ENCODE peak calls at places on chromosomes 4 and X, in eight cellular contexts. Q is K562, H is HFFc6, V is NCI-H1092 treated with DMSO at 0.1 percent for 48 hours, I is transverse colon, S is mucosa of descending colon, L is MM.1S, X is left colon. O is an unnamed sample.

GRCh38 chr4:64771149-64771548 is 361.9 kb upstream of the TECRL start:
- DNase-seq in I (no peak), V (no peak), Q (no peak), H (no peak), L (no peak), X (no peak), S (no peak), O (no peak)

GRCh38 chrX:40646489-40647306 is 663 bp downstream of the CXorf38 start:
- DNase-seq in I (peak; percentile 56), S (peak; percentile 72), V (no peak), Q (peak; percentile 54), X (peak; percentile 70), H (peak; percentile 35), L (peak; percentile 19), O (peak; percentile 2)

GRCh38 chrX:106917830-106918500 is 2.2 kb upstream of the CLDN2 start:
- DNase-seq in V (no peak), L (no peak), H (peak; percentile 34), X (no peak), Q (no peak), S (no peak), I (no peak), O (peak; percentile 15)

GRCh38 chr4:3612275-3612674 is 80.1 kb upstream of the LRPAP1 start:
- DNase-seq in V (no peak), L (no peak), X (no peak), Q (no peak), H (no peak), I (no peak), S (no peak), O (no peak)

GRCh38 chrX:7145454-7145853 is 2.1 kb upstream of the STS start:
- DNase-seq in X (no peak), H (no peak), L (no peak), S (no peak), Q (no peak), I (no peak), V (no peak), O (no peak)

GRCh38 chr4:95839891-95840290 is at the start of gene PDHA2:
- DNase-seq in X (no peak), L (no peak), Q (no peak), H (no peak), I (no peak), S (no peak), V (no peak), O (no peak)

GRCh38 chrX:38166478-38167083 is 54.1 kb downstream of the SRPX start:
- DNase-seq in S (no peak), I (no peak), L (peak; percentile 36), V (no peak), X (peak; percentile 14), H (peak; percentile 11), Q (peak; percentile 34), O (no peak)

GRCh38 chr4:45072981-45073380 is 346.6 kb upstream of the GNPDA2 start:
- DNase-seq in I (no peak), Q (no peak), V (no peak), H (no peak), S (no peak), L (peak; percentile 68), X (no peak), O (no peak)

GRCh38 chr4:56655209-56655626 is 25.9 kb downstream of the HOPX start:
- DNase-seq in H (no peak), L (no peak), X (peak; percentile 38), I (peak; percentile 26), S (peak; percentile 41), V (peak; percentile 37), Q (no peak), O (peak; percentile 21)

GRCh38 chr4:151573945-151574344 is 165.0 kb downstream of the FHIP1A start:
- DNase-seq in L (no peak), X (peak; percentile 55), V (no peak), S (peak; percentile 68), I (peak; percentile 72), Q (no peak), H (no peak), O (no peak)

GRCh38 chrX:67718926-67719325 is 175.1 kb downstream of the AR start:
- DNase-seq in L (no peak), S (no peak), H (no peak), X (no peak), V (no peak), Q (no peak), I (no peak), O (no peak)

GRCh38 chrX:7448123-7448522 is 300.2 kb upstream of the PUDP start:
- DNase-seq in H (no peak), Q (no peak), V (no peak), S (no peak), X (no peak), L (no peak), I (no peak), O (no peak)

GRCh38 chrX:132001127-132001526 is 22.0 kb upstream of the STK26 start:
- DNase-seq in S (no peak), H (no peak), X (no peak), V (no peak), Q (no peak), I (no peak), L (no peak), O (no peak)

GRCh38 chr4:97646997-97647396 is 496.3 kb downstream of the STPG2 start:
- DNase-seq in X (no peak), V (no peak), Q (no peak), I (no peak), L (no peak), S (no peak), H (no peak), O (peak; percentile 8)